ENCODE peak calls at places on chromosomes 2 and 18, in ten cellular contexts. D, Z, U, I, E, R, O, W, Q and G are unnamed samples.

GRCh38 chr2:26245231-26245732 is 543 bp downstream of the HADHB start:
- DNase-seq in I (no peak), Q (peak), O (peak), W (peak), R (no peak), E (peak), U (peak), D (peak), Z (no peak), G (peak)

GRCh38 chr2:112601754-112602153 is 17.3 kb downstream of the CHCHD5 start:
- DNase-seq in O (no peak), U (no peak), W (no peak), D (no peak), R (no peak), I (no peak), Q (no peak), Z (no peak), E (no peak), G (no peak)

GRCh38 chr2:77604953-77605947 is 83.1 kb upstream of the LRRTM4 start:
- DNase-seq in W (no peak), O (no peak), Q (no peak), D (no peak), Z (no peak), U (no peak), E (no peak), R (no peak), I (no peak), G (no peak)

GRCh38 chr18:50819027-50819726 is 639 bp downstream of the MRO start:
- DNase-seq in O (peak), U (no peak), R (peak), Z (no peak), D (peak), I (peak), W (peak), Q (no peak), E (no peak), G (no peak)

GRCh38 chr2:212957184-212957583 is 194.2 kb downstream of the IKZF2 start:
- DNase-seq in R (no peak), U (no peak), E (no peak), I (no peak), Q (no peak), O (no peak), Z (no peak), D (no peak), W (no peak), G (no peak)

GRCh38 chr2:216661639-216662375 is 28.6 kb downstream of the IGFBP2 start:
- DNase-seq in I (peak), D (no peak), U (no peak), E (no peak), Z (no peak), Q (no peak), R (no peak), W (no peak), O (no peak), G (peak)

GRCh38 chr2:172408143-172408766 is 19.1 kb upstream of the ITGA6 start:
- DNase-seq in Q (no peak), O (no peak), U (no peak), R (no peak), W (no peak), I (no peak), D (no peak), E (no peak), Z (no peak), G (no peak)

GRCh38 chr2:67453365-67453764 is 56.2 kb downstream of the ETAA1 start:
- DNase-seq in R (no peak), O (no peak), E (no peak), Z (no peak), U (peak), Q (no peak), W (no peak), D (no peak), I (no peak), G (peak)

GRCh38 chr2:38386377-38386776 is 9.3 kb upstream of the ATL2 start:
- DNase-seq in O (no peak), Q (no peak), R (no peak), W (no peak), Z (no peak), D (no peak), U (no peak), I (no peak), E (no peak), G (no peak)

DNA sequence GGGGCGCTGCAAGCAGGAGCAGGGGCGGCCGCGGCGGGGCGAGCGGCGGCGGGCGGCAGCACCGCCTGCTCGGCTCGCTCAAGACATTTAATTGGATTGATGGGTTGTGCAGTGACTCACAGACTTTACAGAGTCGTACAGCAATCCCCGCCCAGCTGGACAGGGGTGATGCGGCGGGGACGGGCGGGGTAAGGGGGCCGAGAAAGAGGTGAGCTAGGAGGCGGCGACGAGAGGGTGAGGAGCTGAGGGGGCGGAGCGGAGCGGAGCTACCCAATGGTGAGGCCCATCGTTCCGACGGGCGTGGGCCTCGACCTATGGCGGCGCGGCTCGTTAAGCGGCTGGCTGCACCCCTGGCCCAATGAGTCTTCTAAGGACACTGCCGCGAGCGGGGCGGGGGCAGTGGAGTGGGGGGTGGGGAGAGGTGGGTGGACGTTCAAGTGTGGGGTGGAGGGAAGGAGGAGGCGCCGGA is 97.1 kb upstream of the SERTAD2 start:
- DNase-seq in Z (peak), D (peak), Q (peak), E (peak), W (peak), R (peak), I (peak), U (peak), O (peak), G (peak)
- TF ChIP-seq CTCF in Z (no peak), D (peak), Q (no peak), E (no peak), W (no peak), R (no peak), I (no peak), U (no peak), O (no peak), G (no peak)

GRCh38 chr2:107558295-107558694 is 268.4 kb upstream of the RGPD4 start:
- DNase-seq in D (no peak), Q (no peak), U (no peak), W (no peak), E (no peak), O (no peak), R (no peak), Z (no peak), I (no peak), G (no peak)

GRCh38 chr2:107556038-107556627 is 270.6 kb upstream of the RGPD4 start:
- DNase-seq in Q (no peak), U (no peak), O (no peak), Z (no peak), R (no peak), D (no peak), W (no peak), E (no peak), I (peak), G (no peak)

GRCh38 chr2:107553534-107553933 is 273.2 kb upstream of the RGPD4 start:
- DNase-seq in Q (no peak), W (no peak), U (no peak), I (peak), O (no peak), Z (no peak), D (no peak), R (peak), E (no peak), G (no peak)

GRCh38 chr2:107553045-107553444 is 273.6 kb upstream of the RGPD4 start:
- DNase-seq in W (no peak), D (no peak), Q (no peak), U (no peak), R (peak), O (no peak), I (no peak), E (no peak), Z (no peak), G (no peak)
- TF ChIP-seq CTCF in W (no peak), D (no peak), Q (no peak), U (no peak), R (no peak), O (no peak), I (no peak), E (no peak), Z (no peak), G (no peak)

GRCh38 chr2:238518127-238518827 is 91.5 kb downstream of the ASB1 start:
- DNase-seq in D (no peak), I (no peak), Z (peak), Q (no peak), W (peak), R (no peak), E (no peak), U (peak), O (no peak), G (no peak)
- TF ChIP-seq CTCF in D (no peak), I (no peak), Z (peak), Q (no peak), W (no peak), R (no peak), E (no peak), U (peak), O (no peak), G (no peak)

GRCh38 chr2:138474093-138474834 is 27.3 kb upstream of the SPOPL start:
- DNase-seq in R (peak), Z (no peak), Q (no peak), D (no peak), E (no peak), I (no peak), U (no peak), W (no peak), O (no peak), G (peak)

GRCh38 chr2:138475394-138475793 is 26.2 kb upstream of the SPOPL start:
- DNase-seq in I (no peak), E (peak), R (no peak), Q (no peak), D (no peak), U (no peak), O (no peak), W (no peak), Z (no peak), G (no peak)

GRCh38 chr2:138470941-138471340 is 30.6 kb upstream of the SPOPL start:
- DNase-seq in O (no peak), R (no peak), Q (no peak), E (no peak), W (no peak), I (no peak), U (no peak), Z (no peak), D (no peak), G (no peak)

GRCh38 chr2:138476186-138476585 is 25.4 kb upstream of the SPOPL start:
- DNase-seq in Z (no peak), W (no peak), R (no peak), D (no peak), Q (no peak), U (no peak), I (no peak), E (no peak), O (no peak), G (no peak)

GRCh38 chr2:138476940-138477339 is 24.6 kb upstream of the SPOPL start:
- DNase-seq in D (no peak), Z (no peak), O (no peak), R (no peak), Q (no peak), W (no peak), I (no peak), E (no peak), U (no peak), G (no peak)
- TF ChIP-seq CTCF in D (no peak), Z (no peak), O (no peak), R (no peak), Q (no peak), W (no peak), I (no peak), E (peak), U (no peak), G (no peak)

GRCh38 chr2:96267159-96267971 is 1.3 kb downstream of the CIAO1 start:
- DNase-seq in W (no peak), D (no peak), I (peak), Z (no peak), E (peak), U (peak), R (peak), Q (no peak), O (no peak), G (no peak)

GRCh38 chr2:96265349-96265839 is 403 bp downstream of the TMEM127 start:
- DNase-seq in Q (peak), R (no peak), I (no peak), U (no peak), D (peak), W (peak), E (peak), Z (no peak), O (no peak), G (no peak)

GRCh38 chr2:96264086-96264485 is 1.7 kb downstream of the TMEM127 start:
- DNase-seq in U (no peak), R (peak), Z (no peak), E (no peak), W (no peak), I (no peak), D (no peak), Q (no peak), O (no peak), G (no peak)

GRCh38 chr2:96264656-96265348 is 995 bp downstream of the TMEM127 start:
- DNase-seq in U (peak), E (peak), I (no peak), D (no peak), W (peak), R (peak), Z (no peak), Q (no peak), O (no peak), G (peak)

GRCh38 chr2:96265840-96266569 is at the start of the genes CIAO1 and TMEM127:
- DNase-seq in O (peak), I (peak), W (peak), E (peak), U (peak), R (peak), Q (peak), Z (peak), D (peak), G (peak)
- TF ChIP-seq CTCF in O (no peak), I (no peak), W (no peak), E (peak), U (peak), R (peak), Q (no peak), Z (peak), D (peak), G (no peak)

DNA sequence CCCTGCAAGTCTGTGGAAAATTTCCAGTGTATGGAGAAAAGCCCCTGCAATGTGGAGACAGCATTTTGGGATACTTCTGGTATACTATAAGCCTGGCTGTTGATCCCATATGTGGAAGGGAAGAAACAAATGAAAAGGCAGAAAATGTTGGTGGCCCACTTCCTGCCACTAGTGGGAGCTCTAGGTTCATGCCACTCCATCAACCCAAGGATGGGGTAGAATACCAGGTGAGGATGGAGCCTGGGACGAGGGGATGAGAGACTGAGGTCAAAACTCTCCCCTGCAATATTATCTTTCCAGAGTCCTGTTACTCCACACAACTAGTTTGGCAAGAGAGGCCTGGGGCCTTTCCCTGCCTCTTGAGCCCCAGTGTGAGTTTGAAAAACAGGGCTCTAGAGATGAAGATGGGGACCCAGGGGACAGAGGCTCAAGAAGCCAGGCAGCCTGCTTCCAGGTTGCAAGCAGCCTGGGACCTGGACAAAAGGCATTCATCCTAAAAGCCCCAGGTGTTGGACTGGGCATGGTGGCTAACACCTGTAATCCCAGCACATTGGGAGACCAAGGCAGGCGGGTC is 31.9 kb downstream of the BMP10 start:
- DNase-seq in U (no peak), O (no peak), R (peak), Z (no peak), I (peak), Q (no peak), D (no peak), W (no peak), E (no peak), G (no peak)
- TF ChIP-seq CTCF in U (peak), O (peak), R (peak), Z (peak), I (peak), Q (peak), D (peak), W (peak), E (peak), G (peak)